ENCODE peak calls at places on chromosomes 11 and 22, in four cellular contexts. X, N, O and A are unnamed samples.

GRCh38 chr11:35963911-35964310 is 20.0 kb downstream of the LDLRAD3 start:
- DNase-seq in X (no peak), N (peak), O (no peak), A (no peak)

GRCh38 chr11:27234043-27234668 is 128.9 kb downstream of the CCDC34 start:
- DNase-seq in N (peak), X (no peak), O (peak), A (peak)

GRCh38 chr22:48894064-48894671 is 933.5 kb downstream of the BRD1 start:
- DNase-seq in N (no peak), X (no peak), O (no peak), A (peak)

GRCh38 chr11:87356428-87356827 is 318.7 kb downstream of the TMEM135 start:
- DNase-seq in O (no peak), X (no peak), N (no peak), A (peak)

GRCh38 chr11:127524618-127525017 is 524.0 kb upstream of the KIRREL3 start:
- DNase-seq in N (no peak), X (no peak), O (no peak), A (no peak)

GRCh38 chr11:76769645-76770586 is 13.2 kb upstream of the TSKU start:
- DNase-seq in N (peak), O (peak), X (no peak), A (no peak)

GRCh38 chr11:67496113-67496512 is 9.1 kb downstream of the PITPNM1 start:
- DNase-seq in O (no peak), N (no peak), X (no peak), A (no peak)

GRCh38 chr22:44304354-44304753 is 8.4 kb downstream of the SHISAL1 start:
- DNase-seq in N (no peak), O (peak), X (no peak), A (no peak)

GRCh38 chr22:32684822-32685187 is 116.7 kb upstream of the TIMP3 start:
- DNase-seq in N (peak), O (peak), X (no peak), A (no peak)

GRCh38 chr11:26971961-26972360 is 22.0 kb upstream of the FIBIN start:
- DNase-seq in O (peak), N (no peak), X (no peak), A (no peak)

GRCh38 chr11:101863361-101863760 is 51.4 kb upstream of the CEP126 start:
- DNase-seq in O (peak), N (peak), X (no peak), A (no peak)

GRCh38 chr22:26617251-26618199 is at the start of gene CRYBB1:
- DNase-seq in N (no peak), O (peak), X (peak), A (peak)

GRCh38 chr22:49936018-49936972 is 17.9 kb downstream of the CRELD2 start:
- DNase-seq in O (peak), N (peak), X (peak), A (peak)

GRCh38 chr11:3721002-3721401 is 49.8 kb upstream of the CHRNA10 start:
- DNase-seq in O (no peak), N (no peak), X (no peak), A (no peak)
- TF ChIP-seq CTCF in O (no peak), N (no peak), X (no peak), A (no peak)

DNA sequence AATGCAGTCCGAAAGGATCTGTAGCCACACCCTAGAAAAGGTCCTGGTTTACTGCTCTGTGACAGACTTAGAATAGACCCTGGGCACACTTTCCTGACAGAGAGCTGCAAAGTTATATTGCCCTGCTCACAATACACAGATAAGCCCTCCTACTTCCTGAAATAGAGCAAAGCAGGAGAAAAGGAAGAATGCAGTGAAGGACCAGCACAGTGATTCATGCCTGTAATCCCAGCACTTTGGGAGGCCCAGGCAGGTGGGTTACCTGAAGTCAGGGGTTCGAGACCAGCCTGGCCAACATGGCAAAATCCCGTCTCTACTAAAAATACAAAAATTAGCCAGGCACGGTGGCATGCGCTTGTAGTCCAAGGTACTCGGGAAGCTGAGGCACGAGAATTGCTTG is 2.1 kb downstream of the CYB561A3 start:
- DNase-seq in N (no peak), X (no peak), O (no peak), A (no peak)
- H3K27ac ChIP-seq in N (no peak), X (no peak), O (no peak), A (peak)

GRCh38 chr11:17721242-17721999 is 2.0 kb downstream of the MYOD1 start:
- DNase-seq in X (no peak), N (no peak), O (no peak), A (no peak)

GRCh38 chr11:17718510-17718962 is 835 bp upstream of the MYOD1 start:
- DNase-seq in O (no peak), X (no peak), N (no peak), A (no peak)

GRCh38 chr11:17719028-17719939 is at the start of gene MYOD1:
- DNase-seq in O (no peak), X (no peak), N (no peak), A (no peak)

GRCh38 chr11:17720796-17721171 is 1.4 kb downstream of the MYOD1 start:
- DNase-seq in X (no peak), N (no peak), O (no peak), A (no peak)

GRCh38 chr11:17719940-17720795 is 797 bp downstream of the MYOD1 start:
- DNase-seq in N (no peak), O (no peak), X (no peak), A (no peak)
- TF ChIP-seq CTCF in N (peak), O (peak), X (no peak), A (peak)

GRCh38 chr11:94885133-94885532 is 88.2 kb downstream of the CWC15 start:
- DNase-seq in O (no peak), X (no peak), N (no peak), A (peak)
- H3K27ac ChIP-seq in O (no peak), X (no peak), N (no peak), A (no peak)

DNA sequence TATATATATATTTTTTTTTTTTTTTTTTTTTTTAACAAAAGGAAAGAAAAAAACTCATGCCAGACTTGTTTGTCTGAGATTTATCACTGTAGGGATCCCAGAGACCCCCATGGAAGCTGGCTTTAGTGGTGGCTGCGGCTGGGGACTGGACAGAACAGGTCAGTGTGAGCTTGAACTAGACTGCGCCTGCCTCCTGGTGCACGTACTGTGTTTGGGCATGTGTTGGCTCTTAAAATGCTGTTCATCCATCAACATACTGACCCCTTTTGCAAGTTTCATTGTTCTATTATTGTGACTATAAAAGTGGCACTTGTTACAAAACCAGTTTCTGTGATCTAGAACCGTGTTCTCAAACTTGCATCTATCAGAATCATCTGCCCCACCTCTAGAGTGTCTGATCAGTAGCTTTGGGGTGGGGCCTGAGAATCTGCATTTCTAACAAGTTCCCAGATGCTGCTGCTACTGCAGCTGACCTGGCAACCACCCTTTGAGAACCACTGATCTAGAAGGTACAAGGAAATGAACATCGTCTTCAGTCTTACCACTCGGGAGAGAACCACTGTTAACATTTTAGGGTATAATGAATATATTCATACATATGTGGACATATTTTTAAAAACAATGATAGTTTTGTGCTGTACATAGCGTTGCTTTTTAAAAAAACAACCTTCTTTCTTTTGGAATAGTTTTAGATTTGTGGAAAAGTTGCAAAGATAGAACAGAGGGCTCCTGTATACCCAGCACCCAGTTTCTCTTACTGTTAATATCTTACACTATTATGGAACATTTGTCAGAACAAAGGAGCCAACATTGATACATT is 54.0 kb downstream of the ZNRF3 start:
- DNase-seq in N (no peak), X (no peak), O (no peak), A (no peak)
- TF ChIP-seq CTCF in N (no peak), X (no peak), O (no peak), A (no peak)

DNA sequence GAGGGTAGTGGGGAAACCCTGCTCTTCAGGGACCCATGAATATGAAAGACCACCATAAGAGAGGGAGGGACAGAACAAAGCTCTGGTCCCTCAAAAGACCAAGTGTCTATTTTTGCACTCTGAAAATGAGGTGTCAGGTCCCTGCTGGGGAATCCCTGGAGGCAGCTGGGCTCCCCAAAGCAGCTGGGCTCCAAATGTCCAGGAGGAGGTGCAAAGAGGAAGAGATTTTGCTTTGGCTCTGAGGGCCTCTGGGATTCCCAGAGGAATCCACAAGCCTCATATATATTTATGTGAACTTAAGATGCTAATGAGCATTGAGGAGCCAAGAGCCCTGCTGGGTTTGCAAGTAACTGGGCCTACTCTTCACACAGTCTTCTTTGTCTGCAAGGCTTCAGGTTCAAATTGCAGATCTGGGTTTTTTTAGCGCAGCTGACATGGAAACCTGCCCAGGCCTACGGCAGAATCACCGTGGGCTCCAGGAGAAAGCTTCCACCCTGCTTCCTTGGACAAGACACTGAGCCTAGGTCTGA is 26.0 kb downstream of the CLMP start:
- DNase-seq in O (no peak), N (no peak), X (no peak), A (no peak)
- H3K27ac ChIP-seq in O (peak), N (no peak), X (no peak), A (no peak)

DNA sequence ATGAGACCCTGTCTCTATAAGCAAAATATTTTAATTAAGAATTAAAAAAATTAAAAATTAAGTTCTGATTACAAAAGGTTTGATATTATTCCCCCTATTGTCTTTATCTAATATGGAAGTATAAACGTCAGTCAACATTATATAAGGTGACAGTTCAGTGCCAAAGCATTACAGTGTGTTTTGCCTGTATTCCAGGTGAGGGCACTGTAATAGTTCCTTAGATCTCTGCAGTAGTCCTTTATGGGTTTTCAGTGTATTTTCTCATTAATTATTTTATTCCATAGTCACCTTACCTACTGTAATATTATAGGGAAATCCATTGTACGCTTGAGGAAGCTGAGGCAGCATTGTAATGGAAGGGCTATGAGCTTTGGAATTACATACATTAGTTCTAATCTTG is 33.0 kb downstream of the FAR1 start:
- DNase-seq in N (no peak), O (no peak), X (no peak), A (no peak)
- TF ChIP-seq CTCF in N (no peak), O (no peak), X (no peak), A (peak)

DNA sequence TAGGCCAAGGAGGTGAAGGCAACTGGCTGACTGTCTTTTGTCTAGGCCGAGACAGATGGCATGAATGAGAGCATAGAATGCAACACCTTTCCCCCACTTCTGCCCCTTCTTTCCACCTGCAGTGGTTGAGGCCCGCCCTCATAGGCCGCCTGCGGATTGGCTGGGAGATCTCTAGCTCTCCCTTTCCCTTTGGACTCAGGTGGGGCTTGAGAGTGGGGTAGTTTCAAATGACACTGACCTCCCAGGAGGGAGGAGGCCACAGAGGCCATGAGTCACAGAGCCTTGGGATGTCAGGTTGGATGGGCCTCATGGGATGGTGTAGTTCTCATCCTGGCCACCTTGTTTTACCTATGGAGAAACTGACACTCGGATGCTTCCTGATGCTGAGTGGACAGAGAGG is 9.1 kb downstream of the MICAL2 start:
- DNase-seq in N (no peak), O (no peak), X (no peak), A (no peak)
- H3K27ac ChIP-seq in N (peak), O (peak), X (peak), A (no peak)

DNA sequence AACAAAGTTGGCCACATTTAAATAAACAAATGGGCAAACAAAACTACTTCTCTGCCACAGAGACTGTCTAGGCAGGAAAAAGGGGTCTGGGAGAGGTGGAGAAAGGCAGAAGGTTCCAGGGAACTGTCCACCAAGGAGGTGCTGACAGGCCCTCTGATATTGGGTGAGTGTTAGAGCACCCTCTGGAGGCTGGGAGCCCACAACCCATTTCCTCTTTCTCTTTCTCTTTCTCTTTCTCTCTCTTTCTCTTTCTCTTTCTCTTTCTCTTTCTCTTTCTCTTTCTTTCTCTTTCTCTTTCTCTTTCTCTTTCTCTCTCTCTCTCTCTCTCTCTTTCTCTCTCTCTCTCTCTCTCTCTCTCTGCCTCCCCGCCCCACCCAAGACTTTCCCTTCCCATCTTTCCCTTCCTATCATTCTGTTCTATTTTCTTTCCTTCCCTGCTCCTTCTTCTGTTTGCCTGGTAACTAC is 912.8 kb downstream of the DLG2 start:
- DNase-seq in X (peak), N (peak), O (peak), A (peak)
- TF ChIP-seq CTCF in X (no peak), N (peak), O (peak), A (peak)

DNA sequence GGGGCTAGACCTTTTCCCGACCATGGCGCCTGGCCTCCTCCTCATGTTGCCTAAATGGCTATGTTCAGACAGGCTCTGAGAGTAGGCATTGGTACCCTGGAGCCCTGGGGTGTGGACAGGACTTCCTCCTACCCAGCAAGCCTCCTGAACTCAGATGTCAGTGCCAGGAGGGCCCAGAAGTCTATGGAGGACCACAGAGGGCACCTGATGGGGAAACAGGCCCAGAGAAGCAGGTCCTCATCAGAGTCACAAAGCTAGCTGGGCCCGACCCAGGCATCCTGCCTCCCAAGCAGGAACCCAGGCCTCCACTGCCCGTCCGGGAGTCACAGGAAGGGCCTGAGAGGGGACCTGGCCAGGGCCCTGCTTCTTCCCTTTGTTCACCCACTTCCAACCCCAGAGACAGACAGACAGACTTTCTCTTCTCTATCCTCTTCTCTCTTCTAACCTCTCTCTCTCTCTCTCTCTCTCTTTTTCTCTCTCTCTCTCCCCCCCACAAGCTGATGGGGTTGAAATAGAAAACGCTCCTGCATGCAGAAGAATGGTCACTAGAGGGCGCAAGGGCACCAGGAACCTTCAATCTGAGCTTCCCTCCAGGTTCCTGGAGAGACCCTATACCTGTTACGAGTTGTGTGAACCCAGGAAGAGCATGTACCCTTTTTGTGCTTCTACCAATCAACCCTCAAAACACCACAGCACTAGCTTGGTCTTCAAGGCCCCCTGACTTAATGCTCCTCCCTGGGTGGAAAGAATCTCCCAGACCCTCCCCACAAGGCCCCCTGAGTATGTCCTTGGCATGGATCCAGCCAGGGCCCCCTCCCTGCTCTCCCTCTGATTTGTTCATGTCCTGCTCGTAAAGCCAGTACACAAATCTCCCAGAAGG is 27.1 kb downstream of the ARAP1 start:
- DNase-seq in N (peak), X (no peak), O (peak), A (peak)
- H3K27ac ChIP-seq in N (no peak), X (no peak), O (no peak), A (no peak)